ENCODE peak calls at places on chromosomes 6 and 20, in four cellular contexts. One of them, this sample, is unnamed.

GRCh38 chr6:25181923-25182322 is 97.3 kb upstream of the CARMIL1 start:
- DNase-seq in GM12878: no peak
- DNase-seq in HepG2: no peak
- DNase-seq in K562: no peak
- DNase-seq in this sample: no peak

GRCh38 chr6:144153260-144153659 is 2.9 kb downstream of the STX11 start:
- DNase-seq in HepG2: no peak
- DNase-seq in GM12878: no peak
- DNase-seq in K562: no peak
- DNase-seq in this sample: no peak

GRCh38 chr6:30325873-30326445 is 768 bp upstream of the TRIM39 start:
- DNase-seq in K562: peak; percentile 30
- DNase-seq in GM12878: peak; percentile 28
- DNase-seq in HepG2: no peak
- DNase-seq in this sample: no peak

GRCh38 chr6:95518630-95519227 is 58.6 kb upstream of the MANEA start:
- DNase-seq in K562: peak; percentile 11
- DNase-seq in HepG2: no peak
- DNase-seq in GM12878: no peak
- DNase-seq in this sample: no peak

GRCh38 chr6:22972771-22973170 is 403.4 kb downstream of the HDGFL1 start:
- DNase-seq in HepG2: no peak
- DNase-seq in K562: no peak
- DNase-seq in GM12878: no peak
- DNase-seq in this sample: no peak

GRCh38 chr20:16476032-16476431 is 97.2 kb downstream of the KIF16B start:
- DNase-seq in K562: peak; percentile 27
- DNase-seq in HepG2: peak; percentile 76
- DNase-seq in GM12878: peak; percentile 28
- DNase-seq in this sample: peak; percentile 45

GRCh38 chr6:41092421-41093140 is 19.8 kb downstream of the NFYA start:
- DNase-seq in HepG2: peak; percentile 41
- DNase-seq in GM12878: no peak
- DNase-seq in K562: peak; percentile 27
- DNase-seq in this sample: peak; percentile 36

GRCh38 chr6:56795852-56796532 is 153.3 kb upstream of the DST start:
- DNase-seq in HepG2: no peak
- DNase-seq in K562: no peak
- DNase-seq in GM12878: no peak
- DNase-seq in this sample: peak; percentile 15

GRCh38 chr6:74167951-74168350 is 471.9 kb downstream of the CD109 start:
- DNase-seq in K562: no peak
- DNase-seq in GM12878: no peak
- DNase-seq in HepG2: no peak
- DNase-seq in this sample: no peak

GRCh38 chr6:105024803-105025202 is 67.9 kb downstream of the LIN28B start:
- DNase-seq in HepG2: no peak
- DNase-seq in K562: no peak
- DNase-seq in GM12878: no peak
- DNase-seq in this sample: no peak

GRCh38 chr20:45953672-45954071 is 18.3 kb downstream of the ZNF335 start:
- DNase-seq in GM12878: no peak
- DNase-seq in HepG2: no peak
- DNase-seq in K562: no peak
- DNase-seq in this sample: no peak

GRCh38 chr6:105951322-105951721 is 134.8 kb upstream of the PRDM1 start:
- DNase-seq in GM12878: no peak
- DNase-seq in HepG2: no peak
- DNase-seq in K562: no peak
- DNase-seq in this sample: no peak

GRCh38 chr6:38644951-38645350 is 5.2 kb upstream of the BTBD9 start:
- DNase-seq in HepG2: no peak
- DNase-seq in K562: no peak
- DNase-seq in GM12878: no peak
- DNase-seq in this sample: no peak

GRCh38 chr20:55961351-55962320 is 43.7 kb downstream of the CBLN4 start:
- DNase-seq in GM12878: no peak
- DNase-seq in HepG2: no peak
- DNase-seq in K562: no peak
- DNase-seq in this sample: no peak

GRCh38 chr6:46652232-46652602 is 401 bp downstream of the CYP39A1 start:
- DNase-seq in GM12878: no peak
- DNase-seq in HepG2: no peak
- DNase-seq in K562: no peak
- DNase-seq in this sample: no peak

GRCh38 chr6:46652603-46653438 is at the start of the genes CYP39A1 and SLC25A27:
- DNase-seq in K562: peak; percentile 97
- DNase-seq in GM12878: no peak
- DNase-seq in HepG2: peak; percentile 79
- DNase-seq in this sample: peak; percentile 91

GRCh38 chr6:46657642-46658041 is 4.9 kb downstream of the SLC25A27 start:
- DNase-seq in HepG2: no peak
- DNase-seq in GM12878: no peak
- DNase-seq in K562: no peak
- DNase-seq in this sample: no peak

GRCh38 chr6:46653439-46653942 is 716 bp downstream of the SLC25A27 start:
- DNase-seq in K562: no peak
- DNase-seq in GM12878: no peak
- DNase-seq in HepG2: no peak
- DNase-seq in this sample: no peak

DNA sequence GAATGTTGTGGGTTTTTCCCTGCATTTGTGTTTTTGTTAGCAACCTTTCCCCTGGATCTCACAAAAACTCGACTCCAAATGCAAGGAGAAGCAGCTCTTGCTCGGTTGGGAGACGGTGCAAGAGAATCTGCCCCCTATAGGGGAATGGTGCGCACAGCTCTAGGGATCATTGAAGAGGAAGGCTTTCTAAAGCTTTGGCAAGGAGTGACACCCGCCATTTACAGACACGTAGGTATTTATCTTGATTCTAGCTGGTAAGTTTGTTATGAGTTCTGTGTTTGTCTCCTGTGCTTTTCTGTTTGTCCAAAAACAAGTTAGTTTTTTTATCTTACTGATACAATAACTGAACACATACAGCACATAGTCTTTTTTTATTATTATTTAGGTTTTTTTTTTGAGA is 3.0 kb downstream of the SLC25A27 start:
- DNase-seq in GM12878: no peak
- DNase-seq in HepG2: peak; percentile 28
- DNase-seq in K562: peak; percentile 17
- DNase-seq in this sample: peak; percentile 34
- TF ChIP-seq SIN3A in GM12878: no peak
- TF ChIP-seq SIN3A in HepG2: no peak
- TF ChIP-seq SIN3A in K562: no peak
- TF ChIP-seq SIN3A in this sample: no peak

DNA sequence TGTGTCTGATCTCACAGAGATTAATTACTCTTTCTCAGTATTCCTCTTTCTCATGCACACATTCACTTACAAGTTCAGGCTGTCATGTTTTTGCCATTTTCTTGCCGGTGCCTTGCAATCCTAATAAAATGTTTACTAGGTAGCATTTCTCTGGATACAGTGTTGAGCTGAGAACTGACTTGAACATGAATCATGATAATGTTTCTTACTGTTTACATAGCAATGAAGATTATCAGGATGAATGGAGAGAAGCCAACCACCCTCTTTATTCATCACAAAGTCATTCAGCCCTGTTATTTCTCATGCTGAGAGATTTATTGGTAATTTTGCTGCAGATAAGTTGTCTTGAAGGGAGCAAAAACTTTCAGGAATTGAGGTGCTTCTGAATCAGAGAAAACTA is 185.5 kb upstream of the ECI2 start:
- DNase-seq in K562: no peak
- DNase-seq in HepG2: no peak
- DNase-seq in GM12878: no peak
- DNase-seq in this sample: no peak
- TF ChIP-seq FOXM1 in K562: no peak
- TF ChIP-seq FOXM1 in HepG2: no peak
- TF ChIP-seq FOXM1 in GM12878: no peak
- TF ChIP-seq FOXM1 in this sample: no peak

DNA sequence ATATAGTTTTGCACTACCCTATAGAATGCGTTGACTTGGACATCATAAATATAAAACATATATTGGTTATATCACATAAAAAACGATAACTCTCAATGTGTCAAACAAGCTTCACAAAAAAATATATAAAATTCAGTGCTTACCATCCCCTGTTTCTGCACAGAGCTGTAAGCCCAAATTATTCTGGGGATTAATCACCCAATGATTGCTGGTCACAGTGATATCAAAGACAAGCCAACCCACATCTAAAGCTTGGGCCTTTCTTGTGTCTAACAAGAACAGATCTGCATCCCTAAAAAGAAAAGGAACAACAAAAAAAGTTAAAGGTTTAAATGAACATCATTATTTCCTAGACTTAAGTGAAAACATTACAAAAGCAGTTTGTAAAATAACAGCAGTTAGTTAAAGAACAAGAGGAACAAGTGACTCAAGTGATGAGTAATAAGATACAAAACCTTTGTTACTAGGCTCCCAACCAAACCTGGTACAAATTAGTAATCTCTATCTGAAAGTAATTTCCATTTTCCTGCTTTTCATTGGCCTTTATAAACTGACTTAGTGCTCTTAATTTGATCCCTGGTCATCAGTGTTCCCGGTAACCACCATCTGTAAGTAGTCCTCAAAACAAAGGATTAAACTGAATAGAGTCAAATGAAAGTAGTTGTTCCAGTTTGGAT is 81.1 kb downstream of the BMP5 start:
- DNase-seq in GM12878: no peak
- DNase-seq in K562: no peak
- DNase-seq in HepG2: no peak
- DNase-seq in this sample: no peak
- TF ChIP-seq SIN3A in GM12878: no peak
- TF ChIP-seq SIN3A in K562: no peak
- TF ChIP-seq SIN3A in HepG2: no peak
- TF ChIP-seq SIN3A in this sample: no peak

GRCh38 chr6:11999245-11999644 is 12.9 kb upstream of the HIVEP1 start:
- DNase-seq in GM12878: no peak
- DNase-seq in K562: no peak
- DNase-seq in HepG2: no peak
- DNase-seq in this sample: no peak
- TF ChIP-seq FOXM1 in GM12878: no peak
- TF ChIP-seq FOXM1 in K562: no peak
- TF ChIP-seq FOXM1 in HepG2: no peak
- TF ChIP-seq FOXM1 in this sample: no peak

GRCh38 chr6:167219967-167220512 is 62.3 kb upstream of the GPR31 start:
- DNase-seq in GM12878: no peak
- DNase-seq in HepG2: peak; percentile 96
- DNase-seq in K562: no peak
- DNase-seq in this sample: no peak
- TF ChIP-seq SIN3A in GM12878: no peak
- TF ChIP-seq SIN3A in HepG2: no peak
- TF ChIP-seq SIN3A in K562: no peak
- TF ChIP-seq SIN3A in this sample: no peak

GRCh38 chr6:152094992-152095592 is 287.6 kb downstream of the ESR1 start:
- DNase-seq in GM12878: no peak
- DNase-seq in K562: peak; percentile 39
- DNase-seq in HepG2: peak; percentile 45
- DNase-seq in this sample: no peak
- TF ChIP-seq FOXM1 in GM12878: no peak
- TF ChIP-seq FOXM1 in K562: no peak
- TF ChIP-seq FOXM1 in HepG2: no peak
- TF ChIP-seq FOXM1 in this sample: no peak

DNA sequence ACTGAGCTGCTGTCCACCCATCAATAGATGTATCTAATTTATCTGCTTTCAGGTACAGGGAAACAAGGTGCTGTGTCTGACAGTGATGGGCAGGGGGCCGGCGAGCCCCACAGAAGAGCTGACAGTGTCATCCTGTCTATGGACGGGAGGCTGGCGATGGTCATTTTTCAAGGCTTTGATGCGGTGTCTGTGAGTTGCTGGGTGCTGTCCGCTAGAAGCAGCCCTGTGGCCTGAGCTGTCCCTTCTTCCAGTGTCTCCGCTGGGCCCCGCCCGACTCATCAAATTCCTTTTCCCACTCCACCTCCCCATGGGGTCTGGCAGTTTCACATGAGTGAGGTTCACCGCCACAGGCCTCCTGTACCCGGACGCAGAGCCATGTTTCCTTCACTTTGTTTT is 161.4 kb upstream of the PMEPA1 start:
- DNase-seq in K562: no peak
- DNase-seq in HepG2: no peak
- DNase-seq in GM12878: no peak
- DNase-seq in this sample: no peak
- TF ChIP-seq SIN3A in K562: no peak
- TF ChIP-seq SIN3A in HepG2: no peak
- TF ChIP-seq SIN3A in GM12878: no peak
- TF ChIP-seq SIN3A in this sample: no peak

GRCh38 chr6:138086573-138087196 is 20.5 kb downstream of the PERP start:
- DNase-seq in K562: no peak
- DNase-seq in GM12878: no peak
- DNase-seq in HepG2: peak; percentile 95
- DNase-seq in this sample: no peak

GRCh38 chr6:138088307-138088744 is 18.9 kb downstream of the PERP start:
- DNase-seq in GM12878: no peak
- DNase-seq in HepG2: peak; percentile 42
- DNase-seq in K562: no peak
- DNase-seq in this sample: no peak

GRCh38 chr6:138085839-138086222 is 21.4 kb downstream of the PERP start:
- DNase-seq in HepG2: peak; percentile 34
- DNase-seq in K562: no peak
- DNase-seq in GM12878: no peak
- DNase-seq in this sample: no peak

GRCh38 chr6:138089325-138089724 is 17.9 kb downstream of the PERP start:
- DNase-seq in HepG2: no peak
- DNase-seq in K562: no peak
- DNase-seq in GM12878: no peak
- DNase-seq in this sample: no peak

GRCh38 chr6:138087549-138087948 is 19.7 kb downstream of the PERP start:
- DNase-seq in GM12878: no peak
- DNase-seq in HepG2: peak; percentile 31
- DNase-seq in K562: no peak
- DNase-seq in this sample: no peak
- TF ChIP-seq FOXM1 in GM12878: no peak
- TF ChIP-seq FOXM1 in HepG2: no peak
- TF ChIP-seq FOXM1 in K562: no peak
- TF ChIP-seq FOXM1 in this sample: no peak

DNA sequence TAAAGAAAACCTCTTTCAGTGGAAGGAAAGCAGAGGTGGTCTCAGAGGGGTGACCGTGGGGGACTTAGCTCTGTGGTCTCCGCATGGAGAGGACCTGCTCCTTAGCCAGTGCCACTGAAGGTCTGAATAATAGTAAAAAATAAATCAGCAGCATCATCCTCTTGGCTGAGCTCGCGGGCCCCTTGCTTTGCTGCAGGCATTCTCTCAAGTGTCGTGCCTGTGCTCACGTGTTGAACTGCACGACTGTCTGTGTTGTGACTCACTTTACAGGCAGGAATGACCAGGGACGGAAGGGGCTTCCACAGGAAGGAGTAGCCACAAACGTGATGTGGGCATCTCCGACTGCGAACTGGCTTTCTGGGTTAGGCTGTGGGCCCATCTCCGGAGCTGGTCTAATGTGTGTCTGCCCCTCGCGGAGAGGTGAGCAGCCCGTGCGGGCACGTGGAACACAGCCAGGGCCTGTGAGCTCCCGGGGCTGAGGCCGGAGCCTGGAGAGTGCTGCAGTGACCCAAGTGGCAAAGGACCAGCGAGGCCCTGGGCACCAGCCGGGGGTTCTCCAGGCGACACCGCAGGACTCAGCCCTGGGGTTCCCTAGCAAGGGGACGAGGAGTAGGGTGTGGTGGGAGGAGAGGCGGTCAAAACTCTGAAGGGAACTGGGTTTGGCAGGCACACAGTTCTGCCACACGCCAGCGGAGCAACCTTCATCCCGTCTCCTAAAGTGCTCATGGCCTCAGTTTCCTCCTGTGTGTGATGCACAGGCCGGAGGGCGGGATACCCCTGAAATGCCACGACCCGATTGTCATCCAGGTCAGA is 89.2 kb downstream of the RAMACL start:
- DNase-seq in K562: no peak
- DNase-seq in HepG2: no peak
- DNase-seq in GM12878: no peak
- DNase-seq in this sample: no peak
- TF ChIP-seq SIN3A in K562: no peak
- TF ChIP-seq SIN3A in HepG2: no peak
- TF ChIP-seq SIN3A in GM12878: no peak
- TF ChIP-seq SIN3A in this sample: no peak

This sample was measured in SK-N-SH.